ENCODE peak calls at places on chromosomes 4 and X, in six cellular contexts. P, Q, I, V, H and T are unnamed samples.
A peak's percentile ranks its signal among the peaks of the same experiment; 100 is the strongest.

GRCh38 chrX:123590842-123591491 is 141.9 kb downstream of the THOC2 start:
- DNase-seq in P (peak; percentile 59), Q (no peak), I (no peak), V (no peak), H (no peak), T (no peak)

GRCh38 chr4:16264798-16265197 is 38.5 kb upstream of the TAPT1 start:
- DNase-seq in P (peak; percentile 39), Q (no peak), I (no peak), V (no peak), H (no peak), T (peak; percentile 10)

GRCh38 chrX:31423575-31424284 is 351.9 kb upstream of the FTHL17 start:
- DNase-seq in P (peak; percentile 36), Q (no peak), I (no peak), V (peak; percentile 31), H (peak; percentile 40), T (peak; percentile 20)

GRCh38 chr4:181264908-181265307 is 978.3 kb upstream of the TENM3 start:
- DNase-seq in P (no peak), Q (peak; percentile 57), I (no peak), V (no peak), H (no peak), T (no peak)

GRCh38 chr4:65791807-65792308 is 121.6 kb upstream of the EPHA5 start:
- DNase-seq in P (peak; percentile 66), Q (no peak), I (no peak), V (no peak), H (no peak), T (no peak)

GRCh38 chr4:69730002-69730401 is 30.4 kb downstream of the SULT1B1 start:
- DNase-seq in P (no peak), Q (no peak), I (no peak), V (no peak), H (no peak), T (no peak)

GRCh38 chr4:60743654-60744053 is 456.5 kb upstream of the ADGRL3 start:
- DNase-seq in P (no peak), Q (no peak), I (no peak), V (no peak), H (no peak), T (no peak)

GRCh38 chr4:155805016-155805415 is 46.2 kb downstream of the GUCY1B1 start:
- DNase-seq in P (peak; percentile 82), Q (no peak), I (no peak), V (no peak), H (no peak), T (no peak)

GRCh38 chr4:55251896-55252295 is 94.1 kb upstream of the SRD5A3 start:
- DNase-seq in P (no peak), Q (no peak), I (no peak), V (no peak), H (no peak), T (no peak)

DNA sequence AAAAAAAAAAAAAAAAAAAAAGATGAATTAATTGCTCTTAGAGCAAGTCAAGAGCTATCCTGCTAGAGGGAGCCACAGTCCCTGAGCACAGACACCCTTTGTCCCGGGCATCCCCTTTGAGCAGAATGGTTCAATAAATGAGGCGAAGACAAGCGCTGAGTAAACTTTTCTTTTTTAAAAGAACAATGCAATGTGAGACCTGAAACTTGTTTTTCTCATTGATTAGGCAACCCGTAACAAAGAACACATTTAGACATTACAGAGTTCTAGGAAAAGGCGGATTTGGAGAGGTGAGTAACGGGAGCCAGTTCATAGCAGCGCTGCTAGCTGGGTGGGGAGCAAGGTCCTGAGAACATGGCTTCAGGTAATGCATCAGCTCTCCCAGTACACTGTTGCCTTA is 46.1 kb downstream of the GRK4 start:
- DNase-seq in P (peak; percentile 15), Q (no peak), I (no peak), V (no peak), H (no peak), T (peak; percentile 39)
- TF ChIP-seq CTCF in P (peak; percentile 31), Q (no peak), I (no peak), V (no peak), H (no peak), T (peak; percentile 29)

GRCh38 chr4:98929341-98930267 is 671 bp upstream of the EIF4E start:
- DNase-seq in P (peak; percentile 98), Q (peak; percentile 86), I (peak; percentile 58), V (peak; percentile 91), H (no peak), T (peak; percentile 82)
- TF ChIP-seq CTCF in P (no peak), Q (peak; percentile 21), I (no peak), V (no peak), H (no peak), T (no peak)

GRCh38 chrX:77114501-77114900 is 332.7 kb upstream of the FGF16 start:
- DNase-seq in P (no peak), Q (no peak), I (no peak), V (no peak), H (no peak), T (no peak)
- TF ChIP-seq CTCF in P (no peak), Q (no peak), I (no peak), V (no peak), H (no peak), T (no peak)

GRCh38 chr4:48334236-48334635 is 7.1 kb upstream of the SLAIN2 start:
- DNase-seq in P (no peak), Q (no peak), I (no peak), V (no peak), H (no peak), T (no peak)

GRCh38 chr4:48329976-48330375 is 11.4 kb upstream of the SLAIN2 start:
- DNase-seq in P (peak; percentile 92), Q (no peak), I (no peak), V (peak; percentile 76), H (no peak), T (no peak)

GRCh38 chr4:48332661-48333060 is 8.7 kb upstream of the SLAIN2 start:
- DNase-seq in P (no peak), Q (no peak), I (no peak), V (no peak), H (no peak), T (no peak)

GRCh38 chr4:48333587-48333986 is 7.7 kb upstream of the SLAIN2 start:
- DNase-seq in P (peak; percentile 53), Q (no peak), I (no peak), V (no peak), H (no peak), T (no peak)

GRCh38 chr4:48331577-48332340 is 9.6 kb upstream of the SLAIN2 start:
- DNase-seq in P (peak; percentile 93), Q (no peak), I (no peak), V (peak; percentile 38), H (no peak), T (no peak)
- TF ChIP-seq CTCF in P (no peak), Q (no peak), I (no peak), V (no peak), H (no peak), T (no peak)

DNA sequence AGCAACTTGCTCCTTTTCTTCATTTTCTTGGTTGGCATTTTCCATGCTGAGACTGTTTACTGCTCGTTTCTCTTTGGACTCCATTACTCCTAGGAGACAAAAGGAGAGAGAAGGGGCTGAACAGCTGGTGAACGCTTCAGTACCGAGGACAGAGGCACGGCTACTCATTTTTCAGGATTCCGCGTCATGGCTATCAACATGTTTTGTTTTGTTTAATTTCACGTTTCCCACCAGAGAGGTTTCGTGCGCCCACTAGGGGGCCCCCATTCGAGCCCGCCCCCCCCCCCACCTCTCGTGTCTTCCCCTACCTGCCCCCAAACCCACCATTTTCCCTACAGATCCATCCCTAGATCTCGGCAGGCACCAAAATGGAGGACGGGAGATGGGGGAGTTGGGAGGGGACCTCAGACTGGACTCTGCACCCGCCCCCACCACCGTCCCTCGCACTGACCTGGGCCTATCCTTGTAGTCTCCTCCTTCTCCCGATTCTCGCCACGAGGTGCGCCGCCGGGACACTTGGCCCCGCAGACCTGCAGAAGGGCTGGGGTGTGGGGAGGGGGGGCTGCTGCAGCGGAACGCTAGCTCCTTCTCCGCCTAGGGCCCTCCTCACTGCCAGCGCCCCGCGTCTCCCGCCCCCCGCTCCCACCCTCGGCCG is 653 bp downstream of the BEX1 start:
- DNase-seq in P (peak; percentile 26), Q (no peak), I (no peak), V (no peak), H (peak; percentile 54), T (peak; percentile 3)
- TF ChIP-seq CTCF in P (no peak), Q (no peak), I (no peak), V (no peak), H (peak; percentile 31), T (no peak)

GRCh38 chrX:153651540-153652079 is 4.6 kb downstream of the DUSP9 start:
- DNase-seq in P (no peak), Q (no peak), I (no peak), V (no peak), H (peak; percentile 28), T (no peak)
- TF ChIP-seq CTCF in P (peak; percentile 36), Q (peak; percentile 14), I (no peak), V (peak; percentile 26), H (peak; percentile 20), T (no peak)

GRCh38 chrX:54695816-54696487 is 102.1 kb downstream of the ITIH6 start:
- DNase-seq in P (no peak), Q (no peak), I (no peak), V (no peak), H (no peak), T (no peak)
- TF ChIP-seq CTCF in P (no peak), Q (no peak), I (no peak), V (no peak), H (no peak), T (no peak)

GRCh38 chrX:133742602-133743305 is 242.6 kb downstream of the GPC3 start:
- DNase-seq in P (no peak), Q (no peak), I (no peak), V (no peak), H (no peak), T (no peak)

GRCh38 chrX:133749370-133749769 is 236.0 kb downstream of the GPC3 start:
- DNase-seq in P (no peak), Q (no peak), I (no peak), V (no peak), H (no peak), T (peak; percentile 4)

GRCh38 chrX:133741303-133741702 is 244.1 kb downstream of the GPC3 start:
- DNase-seq in P (peak; percentile 43), Q (no peak), I (no peak), V (no peak), H (no peak), T (no peak)

GRCh38 chrX:133746593-133746992 is 238.8 kb downstream of the GPC3 start:
- DNase-seq in P (no peak), Q (no peak), I (no peak), V (no peak), H (no peak), T (no peak)

DNA sequence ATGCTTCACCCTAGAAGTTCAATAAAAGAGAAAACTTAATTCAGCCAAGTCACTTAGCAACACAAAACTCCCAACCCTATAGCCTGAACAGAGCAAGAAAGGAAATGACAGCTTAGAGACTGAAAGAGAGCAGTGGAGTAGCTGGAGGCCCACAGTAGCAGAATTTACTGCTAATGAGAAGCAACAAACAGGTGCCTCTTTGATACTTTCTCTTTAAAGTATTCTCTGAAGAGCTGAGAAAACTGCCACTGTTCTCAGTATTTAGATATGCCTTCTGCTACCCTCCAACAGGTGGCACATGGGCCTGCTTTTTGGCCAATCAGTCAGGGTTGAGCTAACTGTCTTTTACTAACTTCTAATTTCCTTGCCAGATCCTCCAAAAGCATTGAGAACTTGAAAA is 240.0 kb downstream of the GPC3 start:
- DNase-seq in P (no peak), Q (no peak), I (no peak), V (no peak), H (no peak), T (peak; percentile 14)
- TF ChIP-seq CTCF in P (no peak), Q (no peak), I (no peak), V (no peak), H (no peak), T (no peak)

GRCh38 chr4:89331197-89331596 is 23.6 kb upstream of the GPRIN3 start:
- DNase-seq in P (no peak), Q (no peak), I (no peak), V (no peak), H (no peak), T (no peak)
- TF ChIP-seq CTCF in P (no peak), Q (no peak), I (no peak), V (no peak), H (no peak), T (no peak)

GRCh38 chrX:15335135-15336022 is at the start of gene PIGA:
- DNase-seq in P (peak; percentile 96), Q (peak; percentile 96), I (peak; percentile 84), V (peak; percentile 88), H (peak; percentile 88), T (peak; percentile 94)
- TF ChIP-seq CTCF in P (no peak), Q (no peak), I (no peak), V (no peak), H (no peak), T (no peak)